ENCODE peak calls at places on chromosomes 2 and 18, in six cellular contexts. P is MM.1S, G is HFF-Myc, J is fibroblast of the aortic adventitia, W is mammary epithelial cell, L is foreskin fibroblast. O is an unnamed sample.

GRCh38 chr2:71496156-71496770 is 42.9 kb downstream of the DYSF start:
- DNase-seq in P (no peak), G (no peak), J (no peak), W (no peak), L (no peak), O (no peak)

GRCh38 chr2:239279508-239280295 is 121.1 kb downstream of the HDAC4 start:
- DNase-seq in G (no peak), W (no peak), J (no peak), L (peak; percentile 21), P (no peak), O (no peak)

GRCh38 chr2:85578243-85579180 is 1.1 kb downstream of the VAMP8 start:
- DNase-seq in L (no peak), W (no peak), G (no peak), J (no peak), P (no peak), O (no peak)

GRCh38 chr2:66433945-66434678 is 813 bp upstream of the MEIS1 start:
- DNase-seq in L (peak; percentile 77), G (no peak), P (peak; percentile 90), J (peak; percentile 74), W (peak; percentile 71), O (no peak)

GRCh38 chr2:238285653-238286082 is 2.7 kb downstream of the PER2 start:
- DNase-seq in P (no peak), W (peak; percentile 96), L (peak; percentile 86), J (peak; percentile 94), G (peak; percentile 93), O (peak; percentile 92)

GRCh38 chr2:7736646-7737305 is 819.6 kb downstream of the RNF144A start:
- DNase-seq in G (no peak), J (no peak), W (peak; percentile 41), L (peak; percentile 9), P (no peak), O (no peak)

GRCh38 chr2:52193804-52194203 is 1161.9 kb upstream of the NRXN1 start:
- DNase-seq in L (no peak), W (no peak), G (no peak), P (no peak), J (no peak), O (no peak)

GRCh38 chr2:207121784-207122183 is 44.0 kb downstream of the KLF7 start:
- DNase-seq in G (peak; percentile 56), P (no peak), L (peak; percentile 88), J (peak; percentile 81), W (peak; percentile 55), O (peak; percentile 59)

GRCh38 chr2:53407363-53408080 is 360.1 kb upstream of the CHAC2 start:
- DNase-seq in P (no peak), L (no peak), W (peak; percentile 87), J (no peak), G (no peak), O (no peak)

GRCh38 chr2:101330253-101330921 is 21.9 kb upstream of the RNF149 start:
- DNase-seq in G (no peak), J (no peak), P (no peak), L (no peak), W (peak; percentile 55), O (no peak)

DNA sequence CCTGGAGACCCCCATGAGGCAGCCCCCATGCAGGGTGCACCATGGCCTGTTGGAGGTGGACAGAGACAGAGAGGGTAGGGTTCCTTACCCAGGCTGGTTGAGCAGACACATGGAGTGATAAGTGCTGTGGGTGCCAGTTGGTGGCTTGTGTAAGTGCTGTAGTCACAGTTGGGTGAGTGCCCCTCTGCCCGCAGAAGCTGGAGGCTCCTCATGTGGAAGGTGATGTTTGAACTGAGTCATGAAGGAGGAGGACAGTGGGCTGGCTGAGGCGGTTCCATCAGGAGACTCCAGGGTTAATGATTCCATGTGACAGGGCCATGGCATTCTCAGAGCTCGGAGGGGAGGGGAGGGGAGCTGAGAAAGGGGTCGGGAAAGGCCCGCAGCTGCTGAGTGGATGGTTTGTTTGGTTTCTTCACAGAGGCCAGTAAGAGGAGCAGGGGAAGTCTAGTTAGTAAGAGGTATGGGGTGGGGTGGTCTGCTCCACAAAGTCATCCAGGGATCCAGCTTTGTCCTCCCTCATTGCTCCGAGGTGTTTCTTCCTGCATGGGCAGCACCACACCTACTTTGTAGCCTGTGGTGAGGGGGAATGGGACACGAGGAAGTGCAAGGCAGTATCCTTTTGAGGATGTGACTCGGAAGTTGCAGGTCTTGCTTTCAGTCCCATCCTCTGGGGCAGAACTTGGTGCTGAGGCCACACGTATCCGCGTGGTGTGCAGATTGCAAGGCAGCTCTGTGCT is 13.6 kb downstream of the IMPA2 start:
- DNase-seq in P (no peak), L (peak; percentile 47), G (no peak), W (no peak), J (peak; percentile 11), O (no peak)
- H3K4me3 ChIP-seq in P (no peak overlapping the region), L (no peak overlapping the region), G (no peak overlapping the region), W (no peak overlapping the region), J (no peak overlapping the region), O (no peak overlapping the region)

DNA sequence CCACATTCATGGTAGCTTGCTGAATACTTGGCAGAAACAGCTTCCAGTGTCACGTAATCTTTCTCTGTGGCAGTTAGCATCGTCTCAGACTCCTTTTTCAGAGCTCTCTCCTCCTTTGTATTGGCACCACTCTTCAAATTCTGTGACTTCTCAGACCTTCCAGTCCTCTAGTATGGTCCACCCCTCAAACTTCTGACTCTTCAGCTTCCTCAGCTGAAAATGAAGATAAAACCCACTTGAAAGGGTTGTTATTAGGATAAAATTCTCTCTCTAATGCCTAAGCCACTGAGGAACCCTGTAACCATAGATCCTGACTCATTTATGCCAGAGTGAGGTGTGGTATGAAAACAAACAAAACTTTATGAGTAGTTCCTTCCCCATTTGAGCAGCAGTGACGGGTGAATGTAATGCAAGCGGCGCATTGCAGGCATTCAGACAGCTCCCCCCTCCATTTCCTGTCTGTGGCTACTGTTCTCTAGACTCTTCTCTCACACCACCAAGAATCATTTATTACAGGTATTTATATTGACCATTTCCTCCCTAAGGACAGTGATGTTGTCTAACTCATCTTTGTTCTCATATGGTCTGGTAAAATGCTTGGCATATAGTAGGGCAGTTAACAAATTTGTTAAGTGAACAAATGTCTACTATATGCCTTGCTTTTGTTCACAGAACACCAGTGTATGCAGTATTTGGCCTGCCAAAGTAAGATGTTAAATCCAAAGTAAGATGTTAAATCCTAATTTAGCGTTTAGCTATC is 35.3 kb downstream of the GALNT1 start:
- DNase-seq in L (peak; percentile 70), P (peak; percentile 25), W (peak; percentile 89), G (peak; percentile 59), J (peak; percentile 37), O (peak; percentile 76)
- TF ChIP-seq CTCF in L (no peak), P (no peak), W (no peak), G (no peak), J (no peak), O (no peak)

DNA sequence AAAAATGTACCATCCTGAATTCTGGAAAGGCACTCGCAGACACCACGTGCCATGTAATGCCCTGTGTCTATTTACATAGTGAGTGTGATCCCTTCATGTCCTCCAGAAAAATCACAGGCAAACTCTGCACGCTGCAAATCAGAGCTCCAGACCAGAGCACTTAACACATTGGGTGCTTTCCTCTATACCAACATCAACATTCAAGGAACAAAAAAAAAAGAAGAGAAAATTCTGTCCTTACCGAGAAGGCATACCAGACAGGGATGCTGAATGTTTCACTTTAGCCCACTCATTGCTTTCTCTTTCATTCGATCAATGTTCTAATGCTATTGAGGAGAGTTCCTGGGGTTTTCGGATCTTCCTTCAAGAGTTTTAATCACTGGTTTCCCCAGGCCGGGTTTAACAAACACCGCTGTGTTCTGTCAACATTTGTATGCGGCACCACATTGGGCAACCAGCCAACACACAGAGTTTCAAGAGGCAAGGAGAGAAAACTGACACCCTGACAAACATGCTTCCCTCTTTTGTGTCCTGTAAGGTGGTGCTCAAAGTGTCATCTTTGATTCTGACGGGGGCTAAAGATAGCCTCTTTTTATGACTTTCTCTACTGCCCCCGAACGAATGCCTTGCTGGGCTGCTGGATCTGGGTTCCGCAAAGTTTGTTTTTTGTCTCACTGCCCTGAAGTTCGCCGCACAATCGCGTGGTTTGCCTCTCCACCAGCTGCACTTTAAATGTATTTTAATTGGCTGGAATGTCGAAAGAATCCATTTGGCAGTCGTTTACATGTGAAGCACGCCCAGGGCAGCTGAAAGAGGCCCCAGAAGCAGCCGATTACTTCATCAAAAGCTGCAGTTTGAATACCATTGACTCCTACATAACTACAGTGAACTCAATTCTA is 106.4 kb upstream of the NCKAP5 start:
- DNase-seq in W (peak; percentile 50), G (peak; percentile 7), P (no peak), J (peak; percentile 96), L (peak; percentile 82), O (peak; percentile 78)
- H3K4me3 ChIP-seq in W (peak overlapping the region; percentile 13), G (peak overlapping the region; percentile 10), P (no peak overlapping the region), J (peak overlapping the region; percentile 57), L (peak overlapping the region; percentile 49), O (peak overlapping the region; percentile 32)

GRCh38 chr2:17362956-17363355 is 155.3 kb downstream of the RAD51AP2 start:
- DNase-seq in W (no peak), J (no peak), P (peak; percentile 51), G (no peak), L (no peak), O (no peak)
- TF ChIP-seq CTCF in W (no peak), J (no peak), P (no peak), G (no peak), L (no peak), O (no peak)

GRCh38 chr2:9629222-9630000 is 1.4 kb downstream of the YWHAQ start:
- DNase-seq in P (peak; percentile 11), G (no peak), L (no peak), W (peak; percentile 70), J (peak; percentile 67), O (no peak)
- H3K4me3 ChIP-seq in P (peak overlapping the region; percentile 98), G (peak overlapping the region; percentile 63), L (peak overlapping the region; percentile 76), W (peak overlapping the region; percentile 89), J (peak overlapping the region; percentile 99), O (peak overlapping the region; percentile 58)

GRCh38 chr2:241092677-241093076 is 9.4 kb downstream of the MTERF4 start:
- DNase-seq in W (no peak), P (no peak), J (no peak), G (no peak), L (peak; percentile 61), O (no peak)
- TF ChIP-seq CTCF in W (no peak), P (no peak), J (no peak), G (no peak), L (no peak), O (no peak)

O was measured in astrocyte of the cerebellum.